ENCODE peak calls at places on chromosomes 13 and 19, in eight cellular contexts. S is OCI-LY7; G is spleen; Y is Peyer's patch; H is retinal pigment epithelial cell; V is endodermal cell; R is uterus; Q is activated CD8-positive, alpha-beta T cell treated with anti-CD3 and anti-CD28 coated beads for 36 hours. L is an unnamed sample.

GRCh38 chr19:47226426-47227346 is 4.3 kb downstream of the BBC3 start:
- DNase-seq in V (no peak), Q (peak; percentile 85), Y (peak; percentile 91), R (peak; percentile 82), S (peak; percentile 93), G (peak; percentile 94), H (no peak), L (peak; percentile 86)

GRCh38 chr13:43036386-43037220 is 13.2 kb downstream of the DNAJC15 start:
- DNase-seq in R (no peak), S (no peak), Y (no peak), Q (no peak), G (no peak), H (no peak), V (no peak), L (no peak)

GRCh38 chr13:94322925-94323324 is 156.6 kb downstream of the DCT start:
- DNase-seq in V (no peak), S (no peak), H (no peak), R (no peak), Y (no peak), Q (no peak), G (no peak), L (no peak)

GRCh38 chr19:39139305-39140194 is 14.0 kb downstream of the PAK4 start:
- DNase-seq in Q (no peak), G (no peak), H (peak; percentile 94), V (peak; percentile 84), S (no peak), R (no peak), Y (no peak), L (no peak)

GRCh38 chr19:51887522-51888498 is at the start of gene ZNF577:
- DNase-seq in H (peak; percentile 79), V (peak; percentile 92), G (peak; percentile 91), Y (peak; percentile 73), S (no peak), R (peak; percentile 86), Q (peak; percentile 84), L (peak; percentile 62)

GRCh38 chr19:1113278-1113985 is 9.6 kb downstream of the GPX4 start:
- DNase-seq in Q (peak; percentile 95), G (peak; percentile 96), H (peak; percentile 60), Y (peak; percentile 97), S (peak; percentile 86), V (peak; percentile 99), R (peak; percentile 97), L (peak; percentile 99)

GRCh38 chr19:20423381-20424207 is 142.0 kb downstream of the ZNF737 start:
- DNase-seq in H (no peak), S (peak; percentile 38), V (peak; percentile 67), G (peak; percentile 78), R (peak; percentile 54), Y (peak; percentile 54), Q (peak; percentile 55), L (peak; percentile 18)

GRCh38 chr13:101875717-101876393 is 423.4 kb downstream of the ITGBL1 start:
- DNase-seq in Q (no peak), G (no peak), R (no peak), Y (no peak), S (no peak), H (peak; percentile 89), V (no peak), L (no peak)

GRCh38 chr13:48586591-48587103 is 53.8 kb upstream of the RCBTB2 start:
- DNase-seq in Y (no peak), R (peak; percentile 39), G (no peak), Q (no peak), V (no peak), H (no peak), S (no peak), L (no peak)

GRCh38 chr13:110250258-110250891 is 56.6 kb downstream of the COL4A1 start:
- DNase-seq in Y (no peak), S (no peak), R (peak; percentile 71), G (no peak), V (no peak), H (peak; percentile 49), Q (no peak), L (no peak)

GRCh38 chr13:108932206-108932605 is 302.8 kb downstream of the MYO16 start:
- DNase-seq in V (no peak), S (no peak), Q (no peak), H (no peak), Y (no peak), G (no peak), R (no peak), L (no peak)

GRCh38 chr13:67916650-67917049 is 686.5 kb upstream of the PCDH9 start:
- DNase-seq in Q (no peak), S (no peak), H (no peak), Y (no peak), G (no peak), V (no peak), R (no peak), L (no peak)

GRCh38 chr13:110887242-110887954 is 27.5 kb downstream of the ANKRD10 start:
- DNase-seq in G (no peak), Y (no peak), Q (no peak), V (peak; percentile 58), H (no peak), S (no peak), R (no peak), L (no peak)

GRCh38 chr13:23644527-23644926 is 74.3 kb downstream of the TNFRSF19 start:
- DNase-seq in H (no peak), Y (no peak), S (no peak), G (no peak), V (no peak), Q (no peak), R (no peak), L (no peak)

GRCh38 chr13:41071775-41072174 is 10.5 kb downstream of the WBP4 start:
- DNase-seq in G (no peak), H (no peak), Q (no peak), V (no peak), R (no peak), Y (no peak), S (no peak), L (no peak)

GRCh38 chr13:41075485-41075884 is 14.2 kb downstream of the WBP4 start:
- DNase-seq in Q (no peak), R (no peak), V (no peak), Y (no peak), H (no peak), S (no peak), G (no peak), L (no peak)

GRCh38 chr13:41074523-41074922 is 13.2 kb downstream of the WBP4 start:
- DNase-seq in H (no peak), S (no peak), V (no peak), R (no peak), G (no peak), Q (no peak), Y (no peak), L (no peak)

GRCh38 chr13:41077475-41077874 is 16.2 kb downstream of the WBP4 start:
- DNase-seq in Y (no peak), Q (no peak), V (no peak), R (no peak), H (no peak), S (no peak), G (no peak), L (no peak)

DNA sequence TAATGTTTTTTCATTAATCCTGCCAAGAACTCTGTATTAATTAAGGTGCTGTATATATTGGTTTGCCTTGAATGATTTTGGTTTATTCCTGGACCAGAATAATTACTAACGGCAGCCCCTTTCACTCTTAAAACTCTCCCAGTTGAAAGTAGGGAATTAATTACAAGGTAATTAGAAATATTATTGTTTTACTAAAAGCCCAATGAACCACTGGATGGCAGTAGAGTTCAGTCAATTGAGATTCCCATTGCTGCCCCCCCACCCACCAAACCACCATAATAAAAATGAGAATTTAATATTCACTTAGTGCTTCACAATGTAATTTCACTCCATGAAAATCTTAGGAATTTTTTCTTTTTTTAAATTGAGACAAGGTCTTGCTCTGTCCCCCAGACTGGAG is 13.7 kb downstream of the WBP4 start:
- DNase-seq in V (no peak), S (peak; percentile 66), Y (peak; percentile 38), R (no peak), G (no peak), H (no peak), Q (peak; percentile 40), L (peak; percentile 35)
- TF ChIP-seq CTCF in V (peak; percentile 82), S (peak; percentile 87), Y (peak; percentile 57), R (peak; percentile 49), G (peak; percentile 44), H (peak; percentile 55), Q (peak; percentile 54), L (peak; percentile 25)

DNA sequence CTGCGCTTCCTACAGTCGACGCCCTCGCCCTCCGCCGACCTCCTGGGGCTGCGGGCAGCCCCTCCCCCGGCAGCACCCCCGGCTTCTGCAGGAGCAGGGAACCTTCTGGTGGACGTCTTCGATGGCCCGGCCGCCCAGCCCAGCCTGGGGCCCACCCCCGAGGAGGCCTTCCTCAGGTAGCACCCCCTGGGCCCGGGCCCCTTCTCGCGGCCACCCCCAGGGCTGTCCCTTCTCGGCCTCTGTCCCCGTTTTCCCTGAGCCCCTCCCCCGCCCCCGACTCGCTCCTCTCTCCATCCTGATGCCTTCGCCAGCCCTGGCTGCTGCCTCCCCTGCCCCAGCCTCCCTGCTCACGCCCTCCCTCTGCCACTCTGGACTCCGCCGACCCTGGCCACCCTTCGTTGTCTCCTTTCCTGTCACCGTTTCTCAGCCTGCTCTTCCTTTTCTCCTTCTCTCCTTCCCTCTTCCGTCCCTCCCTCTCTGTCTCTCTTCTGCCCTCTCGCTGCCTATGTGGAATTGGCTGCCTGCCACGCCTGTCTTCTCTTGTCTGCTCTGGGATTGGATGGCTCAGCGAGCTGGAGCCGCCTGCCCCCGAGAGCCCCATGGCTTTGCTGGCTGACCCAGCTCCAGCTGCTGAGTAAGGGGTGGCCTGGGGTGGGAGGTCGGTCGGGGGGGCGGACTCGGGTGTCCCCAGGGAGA is 11.0 kb downstream of the FUZ start:
- DNase-seq in Q (no peak), S (no peak), Y (peak; percentile 49), R (peak; percentile 96), H (peak; percentile 61), V (peak; percentile 94), G (no peak), L (no peak)
- TF ChIP-seq CTCF in Q (no peak), S (no peak), Y (no peak), R (peak; percentile 43), H (peak; percentile 39), V (peak; percentile 40), G (no peak), L (no peak)

DNA sequence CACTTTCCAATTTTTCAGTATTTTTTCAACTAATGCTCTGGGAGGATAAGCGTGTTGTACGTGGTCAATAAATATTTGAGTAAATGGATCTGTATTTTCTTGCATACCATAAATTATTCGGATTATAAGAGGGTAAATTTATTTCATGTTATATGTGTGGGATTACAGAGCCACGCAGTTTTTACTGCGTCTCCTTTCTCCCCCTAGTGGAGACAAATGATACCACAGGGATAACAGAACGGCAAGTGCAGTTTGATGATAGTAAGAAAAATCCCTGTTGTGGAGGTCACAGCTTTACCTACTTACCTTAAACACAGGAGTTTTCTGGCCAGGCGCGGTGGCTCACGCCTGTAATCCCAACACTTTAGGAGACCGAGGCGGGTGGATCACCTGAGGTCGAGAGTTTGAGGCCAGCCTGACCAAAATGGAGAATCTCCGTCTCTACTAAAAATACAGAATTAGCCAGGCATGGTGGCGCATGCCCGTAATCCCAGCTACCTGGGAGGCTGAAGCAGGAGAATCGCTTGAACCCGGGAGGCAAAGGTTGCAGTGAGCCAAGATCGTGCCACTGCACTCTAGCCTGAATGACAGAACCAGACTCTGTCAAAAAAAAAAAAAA is 16.8 kb downstream of the MBD3L2B start:
- DNase-seq in Y (no peak), Q (no peak), G (no peak), S (no peak), H (peak; percentile 5), V (peak; percentile 48), R (no peak), L (no peak)
- TF ChIP-seq CTCF in Y (no peak), Q (peak; percentile 77), G (no peak), S (no peak), H (peak; percentile 77), V (peak; percentile 78), R (no peak), L (no peak)

GRCh38 chr19:49363265-49364082 is at the start of gene DKKL1:
- DNase-seq in S (peak; percentile 99), R (peak; percentile 100), G (peak; percentile 95), Q (peak; percentile 91), H (peak; percentile 91), Y (peak; percentile 97), V (peak; percentile 100), L (peak; percentile 92)
- TF ChIP-seq CTCF in S (peak; percentile 41), R (peak; percentile 15), G (no peak), Q (no peak), H (peak; percentile 22), Y (peak; percentile 7), V (peak; percentile 43), L (no peak)